ENCODE peak calls at places on chromosomes 16 and 17, in ten cellular contexts. K is body of pancreas, Y is fibroblast of lung, U is AG04450, W is BE2C, F is left ventricle myocardium inferior, I is SK-N-SH, E is adrenal gland, S is heart right ventricle, D is PC-3. A is an unnamed sample.

GRCh38 chr16:9039208-9039607 is 52.2 kb upstream of the HAPSTR1 start:
- DNase-seq in I (no peak), W (no peak), E (no peak), D (no peak), U (no peak), S (no peak), F (no peak), Y (peak; percentile 45), K (no peak), A (no peak)

GRCh38 chr16:28609631-28610594 is at the start of gene SULT1A1:
- DNase-seq in I (peak; percentile 28), K (peak; percentile 94), S (peak; percentile 57), Y (no peak), W (no peak), D (no peak), U (no peak), F (peak; percentile 65), E (peak; percentile 87), A (no peak)

GRCh38 chr17:81534157-81535006 is 6.2 kb downstream of the FSCN2 start:
- DNase-seq in F (no peak), K (no peak), Y (no peak), S (no peak), E (no peak), I (peak; percentile 80), D (no peak), U (no peak), W (peak; percentile 53), A (no peak)

GRCh38 chr16:67541391-67542263 is 13.0 kb downstream of the RIPOR1 start:
- DNase-seq in W (no peak), F (peak; percentile 55), S (peak; percentile 50), U (no peak), I (no peak), E (peak; percentile 65), Y (peak; percentile 60), K (peak; percentile 78), D (peak; percentile 69), A (no peak)

GRCh38 chr17:9123594-9124553 is 102.6 kb downstream of the NTN1 start:
- DNase-seq in S (no peak), I (no peak), Y (peak; percentile 16), W (no peak), F (no peak), U (no peak), K (no peak), E (no peak), D (no peak), A (no peak)

GRCh38 chr16:46607529-46607928 is 13.7 kb downstream of the SHCBP1 start:
- DNase-seq in I (no peak), Y (peak; percentile 54), W (no peak), K (no peak), U (peak; percentile 29), D (peak; percentile 57), S (no peak), F (no peak), E (no peak), A (no peak)

GRCh38 chr17:82614095-82614631 is 34.1 kb downstream of the WDR45B start:
- DNase-seq in E (no peak), S (no peak), D (no peak), K (no peak), U (no peak), Y (no peak), I (no peak), F (no peak), W (peak; percentile 30), A (no peak)

GRCh38 chr17:57638284-57638683 is 106.8 kb downstream of the CCDC182 start:
- DNase-seq in I (no peak), U (no peak), Y (no peak), D (no peak), K (no peak), F (no peak), E (no peak), S (no peak), W (no peak), A (no peak)

GRCh38 chr17:82320956-82321927 is 3.8 kb upstream of the CD7 start:
- DNase-seq in I (peak; percentile 95), E (peak; percentile 37), Y (no peak), W (peak; percentile 65), D (no peak), S (peak; percentile 56), U (no peak), F (no peak), K (no peak), A (peak; percentile 84)

GRCh38 chr17:41404024-41404651 is 6.7 kb upstream of the KRT31 start:
- DNase-seq in E (peak; percentile 58), W (no peak), U (peak; percentile 69), F (no peak), Y (peak; percentile 99), I (no peak), S (no peak), D (peak; percentile 92), K (no peak), A (no peak)

GRCh38 chr16:84739349-84740124 is 39.7 kb downstream of the USP10 start:
- DNase-seq in S (no peak), W (no peak), E (no peak), K (no peak), I (no peak), F (no peak), Y (peak; percentile 94), D (peak; percentile 77), U (peak; percentile 54), A (no peak)

DNA sequence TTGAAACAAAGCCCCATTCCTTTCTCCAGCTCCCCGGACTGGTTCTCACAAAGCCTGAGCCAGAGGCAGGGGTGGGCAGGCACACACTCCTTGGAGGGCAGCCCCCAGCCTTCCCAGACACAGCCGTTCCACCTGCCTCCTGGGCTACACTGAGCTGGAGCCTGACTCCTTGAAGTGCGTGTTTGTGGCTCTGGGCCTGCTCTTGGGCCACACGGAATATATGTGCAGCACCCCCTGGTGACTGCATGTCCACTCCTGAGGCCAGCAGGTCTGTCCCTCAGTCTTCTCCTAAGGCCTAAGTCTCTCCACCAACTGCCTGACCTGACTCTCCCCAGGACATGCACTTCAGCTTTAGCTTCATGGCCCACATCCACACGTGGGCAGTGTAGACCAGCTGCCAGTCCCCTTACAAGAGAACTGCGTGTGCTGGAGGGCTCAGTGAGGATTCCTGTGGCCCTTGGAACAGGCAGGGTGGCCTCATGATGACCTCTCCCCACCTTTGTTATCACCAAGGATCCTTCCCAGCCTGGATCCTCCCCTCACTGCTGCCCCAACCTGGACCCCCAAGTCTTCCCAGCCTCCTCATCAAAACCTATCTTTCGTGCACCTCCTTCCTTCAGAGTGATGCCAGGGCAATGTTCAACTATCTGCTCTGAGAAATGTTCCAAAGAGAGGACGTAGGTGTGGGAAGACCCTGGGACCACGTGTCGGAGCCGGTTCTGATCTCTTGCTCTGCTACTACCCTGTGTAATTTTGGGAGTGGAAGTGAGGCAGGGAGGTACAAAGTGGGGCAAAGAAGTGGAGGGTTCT is 12.4 kb upstream of the SLC6A2 start:
- DNase-seq in S (no peak), F (no peak), Y (no peak), K (peak; percentile 21), D (no peak), U (no peak), I (no peak), W (no peak), E (peak; percentile 13), A (no peak)
- H3K27me3 ChIP-seq in S (no peaks in the 10 kb centered on the region), F (peaks cover 73% of the 10 kb centered on the region), Y (peaks cover 3% of the 10 kb centered on the region), K (no peaks in the 10 kb centered on the region), D (peaks cover 15% of the 10 kb centered on the region), U (peaks cover 45% of the 10 kb centered on the region), I (peaks cover 6% of the 10 kb centered on the region), W (no peaks in the 10 kb centered on the region), E (no peaks in the 10 kb centered on the region), A (no peaks in the 10 kb centered on the region)

GRCh38 chr16:31819386-31819785 is 54.2 kb upstream of the ZNF267 start:
- DNase-seq in I (peak; percentile 20), S (no peak), D (no peak), W (no peak), E (no peak), Y (no peak), K (no peak), F (no peak), U (no peak), A (no peak)
- H3K9me3 ChIP-seq in I (no peaks in the 10 kb centered on the region), S (no peaks in the 10 kb centered on the region), D (no peaks in the 10 kb centered on the region), W (no peaks in the 10 kb centered on the region), E (no peaks in the 10 kb centered on the region), Y (no peaks in the 10 kb centered on the region), K (no peaks in the 10 kb centered on the region), F (peaks cover 9% of the 10 kb centered on the region), U (peaks cover 17% of the 10 kb centered on the region), A (no peaks in the 10 kb centered on the region)

DNA sequence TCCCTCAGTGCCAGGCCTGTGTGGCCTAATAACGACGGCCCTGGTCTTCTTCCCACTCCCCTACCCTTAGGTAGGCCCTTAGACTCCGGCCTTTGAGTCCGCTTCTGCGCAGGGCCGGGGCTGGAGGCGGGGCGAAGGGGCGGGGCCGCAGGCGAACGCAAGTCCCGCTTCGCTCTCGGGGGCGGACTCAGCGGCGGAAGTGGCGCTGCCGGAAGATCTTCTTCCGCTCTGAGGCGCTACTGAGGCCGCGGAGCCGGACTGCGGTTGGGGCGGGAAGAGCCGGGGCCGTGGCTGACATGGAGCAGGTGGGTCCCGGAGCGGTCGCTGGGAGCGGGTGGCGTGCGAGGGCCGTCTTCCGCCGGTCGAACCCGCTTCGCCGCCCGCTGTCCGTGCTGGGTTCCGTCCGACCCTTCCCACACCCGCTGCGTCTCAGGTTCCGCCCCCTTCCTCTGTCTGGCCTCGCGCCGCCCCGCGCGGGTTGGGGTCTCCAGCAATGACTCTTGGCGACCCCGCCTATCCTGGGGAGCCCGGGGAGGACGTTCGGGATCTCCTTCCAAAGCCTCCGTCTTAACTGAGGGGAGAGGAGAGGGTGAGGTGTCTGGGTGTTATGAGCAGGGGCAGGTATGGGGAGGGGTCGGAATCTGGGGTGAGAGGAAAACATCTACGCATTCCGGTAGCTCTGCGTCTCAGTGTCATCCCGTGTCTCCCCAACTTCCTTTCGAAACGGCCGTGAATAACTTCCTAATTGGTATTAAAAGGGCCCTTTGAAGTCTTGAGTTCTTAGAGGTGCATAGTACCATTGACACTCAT is at the start of gene STARD3:
- DNase-seq in Y (peak; percentile 88), K (peak; percentile 93), I (peak; percentile 96), U (peak; percentile 44), D (peak; percentile 73), F (peak; percentile 95), W (peak; percentile 94), S (peak; percentile 93), E (peak; percentile 94), A (peak; percentile 82)
- TF ChIP-seq CTCF in Y (no peak), K (no peak), I (no peak), U (peak; percentile 17), D (no peak), F (peak; percentile 30), W (no peak), S (no peak), E (no peak), A (no peak)

GRCh38 chr17:48761114-48761513 is 32.6 kb upstream of the HOXB13 start:
- DNase-seq in D (no peak), E (no peak), K (no peak), S (no peak), W (no peak), U (no peak), F (no peak), Y (no peak), I (no peak), A (no peak)
- H3K27me3 ChIP-seq in D (no peaks in the 10 kb centered on the region), E (peaks cover 34% of the 10 kb centered on the region), K (peaks cover 3% of the 10 kb centered on the region), S (peaks cover 99% of the 10 kb centered on the region), W (peaks cover 90% of the 10 kb centered on the region), U (peaks cover 46% of the 10 kb centered on the region), F (peaks cover 100% of the 10 kb centered on the region), Y (peaks cover 20% of the 10 kb centered on the region), I (peaks cover 98% of the 10 kb centered on the region), A (peaks cover 3% of the 10 kb centered on the region)